ENCODE peak calls at places on chromosomes 3 and 15, in seven cellular contexts. E, S, V, X, F, G and K are unnamed samples.

GRCh38 chr15:99450896-99451358 is 114.9 kb upstream of the MEF2A start:
- DNase-seq in X (no peak), V (no peak), F (no peak), S (peak), G (no peak), E (no peak), K (peak)

GRCh38 chr3:172550347-172550943 is 27.2 kb upstream of the TNFSF10 start:
- DNase-seq in X (no peak), G (no peak), E (no peak), V (no peak), S (no peak), F (peak), K (no peak)

GRCh38 chr3:197356741-197357140 is 58.3 kb upstream of the DLG1 start:
- DNase-seq in E (no peak), F (no peak), X (no peak), G (no peak), V (no peak), S (no peak), K (no peak)

GRCh38 chr15:90617668-90618097 is 88.0 kb downstream of the CRTC3 start:
- DNase-seq in G (no peak), V (no peak), E (no peak), X (no peak), S (no peak), F (no peak), K (no peak)

GRCh38 chr3:72214065-72215048 is 429.4 kb upstream of the PROK2 start:
- DNase-seq in X (no peak), G (peak), E (no peak), S (no peak), V (no peak), F (no peak), K (no peak)

GRCh38 chr15:25807063-25807462 is 56.1 kb downstream of the ATP10A start:
- DNase-seq in V (no peak), G (no peak), X (no peak), E (no peak), S (peak), F (no peak), K (no peak)

GRCh38 chr3:12948891-12949711 is 107.7 kb upstream of the RPL32 start:
- DNase-seq in E (no peak), S (no peak), V (peak), X (no peak), F (peak), G (no peak), K (no peak)

GRCh38 chr15:72184165-72184811 is 13.3 kb downstream of the GRAMD2A start:
- DNase-seq in E (no peak), X (peak), F (peak), G (no peak), V (no peak), S (no peak), K (peak)

GRCh38 chr15:65873271-65873670 is 4.0 kb downstream of the RAB11A start:
- DNase-seq in G (no peak), S (no peak), E (no peak), V (no peak), F (no peak), X (no peak), K (no peak)

GRCh38 chr15:81575436-81576123 is 201.6 kb upstream of the TMC3 start:
- DNase-seq in S (no peak), X (no peak), F (no peak), V (no peak), E (peak), G (no peak), K (no peak)

GRCh38 chr3:185968168-185968567 is 30.4 kb upstream of the TRA2B start:
- DNase-seq in F (no peak), E (no peak), G (no peak), X (no peak), S (no peak), V (no peak), K (no peak)

GRCh38 chr15:34821907-34822306 is 26.6 kb upstream of the ACTC1 start:
- DNase-seq in G (no peak), S (no peak), E (no peak), V (no peak), X (no peak), F (no peak), K (no peak)

GRCh38 chr15:101318810-101319200 is 23.8 kb upstream of the SNRPA1 start:
- DNase-seq in X (no peak), S (no peak), F (no peak), V (no peak), E (no peak), G (no peak), K (no peak)

GRCh38 chr3:194032828-194033435 is 103.0 kb upstream of the HES1 start:
- DNase-seq in V (no peak), X (no peak), F (no peak), S (no peak), E (no peak), G (no peak), K (no peak)

GRCh38 chr3:44995142-44995770 is 19.2 kb downstream of the EXOSC7 start:
- DNase-seq in S (no peak), G (no peak), X (no peak), V (no peak), F (peak), E (no peak), K (no peak)

GRCh38 chr3:175192536-175192935 is 333.4 kb downstream of the NAALADL2 start:
- DNase-seq in G (no peak), F (no peak), S (no peak), X (no peak), E (no peak), V (no peak), K (no peak)

GRCh38 chr15:99057697-99058420 is 47.0 kb upstream of the SYNM start:
- DNase-seq in E (no peak), S (no peak), G (peak), V (peak), F (no peak), X (no peak), K (peak)

GRCh38 chr15:22954326-22954725 is 25.8 kb downstream of the CYFIP1 start:
- DNase-seq in E (no peak), F (no peak), X (no peak), V (no peak), S (no peak), G (no peak), K (no peak)

GRCh38 chr3:117873236-117873635 is 1161.4 kb downstream of the IGSF11 start:
- DNase-seq in S (no peak), X (no peak), E (no peak), F (no peak), V (no peak), G (no peak), K (no peak)

GRCh38 chr15:68581725-68582124 is 2.9 kb downstream of the CORO2B start:
- DNase-seq in F (peak), X (no peak), S (no peak), G (no peak), E (no peak), V (no peak), K (no peak)

GRCh38 chr3:70811880-70812279 is 499.4 kb upstream of the MDFIC2 start:
- DNase-seq in F (peak), G (no peak), V (peak), S (no peak), E (no peak), X (no peak), K (no peak)

GRCh38 chr3:171348121-171348520 is 112.1 kb downstream of the TNIK start:
- DNase-seq in F (peak), G (no peak), S (no peak), E (no peak), X (no peak), V (no peak), K (no peak)

GRCh38 chr3:184277366-184277765 is 1.5 kb downstream of the ECE2 start:
- DNase-seq in V (no peak), E (no peak), F (no peak), S (no peak), G (no peak), X (no peak), K (no peak)

GRCh38 chr3:14494279-14494972 is 45.7 kb downstream of the GRIP2 start:
- DNase-seq in E (no peak), V (no peak), G (no peak), S (no peak), F (no peak), X (no peak), K (no peak)